ENCODE peak calls at places on chromosome 21, in five cellular contexts. Y is adipocyte, N is stomach, I is HAP-1, P is fibroblast of lung. K is an unnamed sample. For H3K4me1, the result is how much of the 10 kb centered on the place peaks cover.

GRCh38 chr21:45970674-45971486 is 10.7 kb upstream of the COL6A1 start:
- DNase-seq in Y (peak), N (no peak), I (peak), P (peak), K (peak)

GRCh38 chr21:34889537-34890257 is 159.4 kb downstream of the RUNX1 start:
- DNase-seq in Y (peak), N (peak), I (peak), P (peak), K (peak)

GRCh38 chr21:27213328-27213727 is 246.4 kb upstream of the ADAMTS5 start:
- DNase-seq in Y (peak), N (no peak), I (no peak), P (peak), K (no peak)

GRCh38 chr21:34771512-34772028 is 102.8 kb downstream of the CLIC6 start:
- DNase-seq in Y (peak), N (no peak), I (no peak), P (peak), K (no peak)

GRCh38 chr21:17514124-17514481 is 1.3 kb downstream of the CXADR start:
- DNase-seq in Y (no peak), N (no peak), I (peak), P (no peak), K (no peak)

GRCh38 chr21:26686278-26686677 is 113.2 kb upstream of the CYYR1 start:
- DNase-seq in Y (peak), N (no peak), I (peak), P (peak), K (peak)

GRCh38 chr21:25934771-25935224 is 200.0 kb downstream of the GABPA start:
- DNase-seq in Y (peak), N (peak), I (no peak), P (peak), K (no peak)

GRCh38 chr21:19908386-19908785 is 1089.8 kb upstream of the NCAM2 start:
- DNase-seq in Y (no peak), N (no peak), I (no peak), P (no peak), K (no peak)

GRCh38 chr21:29186246-29186645 is 55.8 kb downstream of the MAP3K7CL start:
- DNase-seq in Y (no peak), N (no peak), I (no peak), P (no peak), K (no peak)

GRCh38 chr21:29184047-29184446 is 53.6 kb downstream of the MAP3K7CL start:
- DNase-seq in Y (no peak), N (no peak), I (no peak), P (no peak), K (no peak)

GRCh38 chr21:29182674-29183073 is 52.2 kb downstream of the MAP3K7CL start:
- DNase-seq in Y (no peak), N (no peak), I (no peak), P (no peak), K (no peak)

GRCh38 chr21:29185633-29186032 is 55.2 kb downstream of the MAP3K7CL start:
- DNase-seq in Y (no peak), N (no peak), I (no peak), P (no peak), K (no peak)

GRCh38 chr21:29185172-29185571 is 54.7 kb downstream of the MAP3K7CL start:
- DNase-seq in Y (peak), N (no peak), I (no peak), P (no peak), K (no peak)
- H3K4me1 ChIP-seq in Y (half or more), N (under half), I (under half), P (under half), K (under half)

DNA sequence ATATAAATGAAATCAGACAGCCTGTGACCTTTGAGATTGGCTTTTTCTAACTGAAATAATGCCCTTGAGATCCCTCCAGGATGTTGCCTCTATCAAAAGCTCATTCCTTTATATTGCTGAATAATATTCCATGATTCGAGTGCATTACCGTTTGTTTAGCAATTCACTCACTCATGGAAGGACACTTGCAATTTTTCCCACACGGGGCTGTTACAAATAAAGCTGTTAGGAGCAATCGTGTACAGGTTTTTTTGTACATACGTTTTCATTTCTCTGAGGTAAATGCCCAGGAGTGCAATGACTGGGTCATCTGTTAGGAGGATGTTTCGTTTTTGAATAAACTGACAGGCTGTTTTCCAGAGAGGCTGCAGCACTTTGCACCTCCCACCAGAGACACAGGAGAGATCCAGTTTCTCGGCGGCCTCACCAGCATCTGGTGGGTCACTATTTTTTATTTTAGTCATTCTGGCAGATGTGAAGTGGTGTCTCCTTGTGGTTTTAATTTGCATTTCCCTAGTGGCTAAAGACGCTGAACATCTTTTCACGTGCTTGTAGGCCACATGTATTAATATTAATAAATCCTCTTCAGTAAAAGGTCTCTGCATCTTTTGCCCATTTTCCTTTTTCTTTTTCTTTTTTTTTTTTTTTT is 11.0 kb downstream of the PRDM15 start:
- DNase-seq in Y (no peak), N (no peak), I (no peak), P (no peak), K (no peak)
- H3K4me3 ChIP-seq in Y (peak), N (no peak), I (no peak), P (no peak), K (no peak)

GRCh38 chr21:33061233-33061632 is 8.7 kb upstream of the OLIG1 start:
- DNase-seq in Y (no peak), N (no peak), I (no peak), P (no peak), K (no peak)

GRCh38 chr21:33053986-33054385 is 16.0 kb upstream of the OLIG1 start:
- DNase-seq in Y (no peak), N (no peak), I (no peak), P (no peak), K (no peak)

GRCh38 chr21:33057385-33057940 is 12.5 kb upstream of the OLIG1 start:
- DNase-seq in Y (no peak), N (no peak), I (no peak), P (no peak), K (no peak)

GRCh38 chr21:33059319-33059894 is 10.5 kb upstream of the OLIG1 start:
- DNase-seq in Y (no peak), N (no peak), I (no peak), P (no peak), K (no peak)

DNA sequence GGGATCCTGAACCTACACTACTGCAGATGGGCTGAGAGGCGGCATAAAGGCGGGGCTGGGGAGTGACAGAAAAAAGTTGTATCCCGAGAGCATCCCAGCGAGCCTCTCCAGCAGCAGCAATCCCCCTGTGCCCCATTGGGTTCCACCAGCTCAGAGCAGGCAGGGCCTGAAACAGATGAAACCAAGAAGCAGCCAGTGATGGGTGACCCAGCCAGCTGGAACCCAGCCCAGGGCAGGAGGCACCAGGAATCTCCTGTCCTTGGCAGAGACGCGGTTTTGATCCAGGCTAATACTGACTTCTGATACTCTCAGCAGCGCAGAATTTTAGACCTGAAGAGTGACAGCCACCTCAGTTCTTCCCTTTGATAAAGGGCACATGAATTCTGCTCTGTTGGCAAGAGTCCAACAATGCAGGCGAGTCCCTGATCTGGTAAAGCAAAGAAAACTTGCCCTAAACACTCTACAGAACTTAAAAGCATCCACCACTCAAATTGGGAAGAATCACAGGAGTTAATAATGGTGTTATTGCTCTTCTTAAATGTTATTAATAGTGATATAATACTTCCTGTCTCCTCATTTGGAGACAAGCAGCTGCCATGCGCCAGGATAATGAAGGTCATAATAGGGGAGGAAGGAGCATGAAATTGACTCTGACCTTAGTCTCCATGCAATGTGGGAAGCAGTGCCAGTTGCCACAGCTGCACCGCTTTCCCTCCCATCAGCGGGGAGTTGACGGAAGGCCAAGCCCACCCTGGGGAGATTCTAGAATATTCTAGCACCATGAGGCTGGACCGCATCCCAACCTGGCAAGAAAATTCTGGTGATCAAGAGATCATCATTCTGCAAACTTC is 11.2 kb upstream of the OLIG1 start:
- DNase-seq in Y (no peak), N (no peak), I (no peak), P (no peak), K (no peak)
- H3K4me1 ChIP-seq in Y (under half), N (under half), I (under half), P (under half), K (under half)

GRCh38 chr21:31511258-31511657 is 148.2 kb upstream of the SOD1 start:
- DNase-seq in Y (no peak), N (no peak), I (no peak), P (no peak), K (no peak)

GRCh38 chr21:31503939-31504338 is 155.6 kb upstream of the SOD1 start:
- DNase-seq in Y (no peak), N (no peak), I (no peak), P (no peak), K (no peak)

GRCh38 chr21:31514598-31514997 is 144.9 kb upstream of the SOD1 start:
- DNase-seq in Y (no peak), N (no peak), I (no peak), P (no peak), K (no peak)

GRCh38 chr21:31505975-31506374 is 153.5 kb upstream of the SOD1 start:
- DNase-seq in Y (no peak), N (no peak), I (no peak), P (no peak), K (no peak)

GRCh38 chr21:31509108-31510017 is 150.1 kb upstream of the SOD1 start:
- DNase-seq in Y (peak), N (no peak), I (peak), P (no peak), K (peak)
- H3K4me3 ChIP-seq in Y (no peak), N (no peak), I (no peak), P (no peak), K (no peak)

GRCh38 chr21:42537106-42537742 is 23.6 kb downstream of the SLC37A1 start:
- DNase-seq in Y (peak), N (no peak), I (no peak), P (peak), K (peak)
- H3K4me1 ChIP-seq in Y (under half), N (half or more), I (under half), P (under half), K (under half)

GRCh38 chr21:39375446-39375845 is 26.6 kb upstream of the HMGN1 start:
- DNase-seq in Y (no peak), N (no peak), I (no peak), P (no peak), K (no peak)

GRCh38 chr21:39377444-39378050 is 28.7 kb upstream of the HMGN1 start:
- DNase-seq in Y (no peak), N (no peak), I (no peak), P (no peak), K (no peak)

GRCh38 chr21:39367783-39368182 is 18.9 kb upstream of the HMGN1 start:
- DNase-seq in Y (no peak), N (no peak), I (no peak), P (no peak), K (no peak)

GRCh38 chr21:39374046-39374445 is 25.2 kb upstream of the HMGN1 start:
- DNase-seq in Y (no peak), N (no peak), I (no peak), P (no peak), K (no peak)

DNA sequence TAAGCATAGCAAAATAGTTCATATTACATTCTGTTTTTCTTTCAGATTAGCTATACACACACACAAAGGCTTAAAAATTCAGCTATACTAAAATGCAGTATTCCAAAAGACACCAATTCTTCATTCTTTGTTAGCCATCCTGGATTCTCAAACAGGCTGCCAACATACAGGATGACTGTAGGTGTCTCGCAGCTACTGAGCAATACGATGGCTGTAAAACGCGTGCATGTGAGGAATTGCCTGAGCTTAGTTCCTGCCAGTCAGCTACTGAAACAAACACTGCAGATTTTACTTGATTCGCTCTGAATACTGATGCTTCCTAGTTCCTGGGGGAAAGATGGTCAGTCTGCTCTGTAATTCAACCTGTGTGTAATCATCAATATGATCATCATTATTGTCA is 24.7 kb upstream of the HMGN1 start:
- DNase-seq in Y (peak), N (no peak), I (no peak), P (peak), K (peak)
- H3K4me3 ChIP-seq in Y (no peak), N (no peak), I (no peak), P (no peak), K (no peak)

GRCh38 chr21:41630249-41630648 is 122.3 kb upstream of the TMPRSS2 start:
- DNase-seq in Y (peak), N (no peak), I (no peak), P (peak), K (no peak)
- H3K4me1 ChIP-seq in Y (under half), N (under half), I (under half), P (under half), K (under half)